ENCODE peak calls at places on chromosomes 3 and 15, in five cellular contexts. U, N, H, W and M are unnamed samples.

GRCh38 chr15:56366211-56366610 is 985 bp downstream of the TEX9 start:
- DNase-seq in N (no peak), H (no peak), W (no peak), U (no peak), M (no peak)

GRCh38 chr15:42138968-42139386 is 17.5 kb downstream of the PLA2G4F start:
- DNase-seq in N (no peak), H (peak), W (peak), U (no peak), M (no peak)

GRCh38 chr15:38554354-38554753 is 10.3 kb downstream of the RASGRP1 start:
- DNase-seq in W (no peak), N (no peak), H (no peak), U (no peak), M (no peak)

GRCh38 chr3:196998966-196999760 is 30.5 kb downstream of the MELTF start:
- DNase-seq in H (no peak), W (no peak), U (no peak), N (no peak), M (no peak)

GRCh38 chr3:175274056-175274455 is 414.9 kb downstream of the NAALADL2 start:
- DNase-seq in W (no peak), H (no peak), N (peak), U (no peak), M (no peak)

GRCh38 chr3:180332608-180333007 is 269.4 kb upstream of the TTC14 start:
- DNase-seq in H (no peak), N (peak), W (no peak), U (no peak), M (no peak)

GRCh38 chr3:83953417-83954089 is 1005.2 kb upstream of the CADM2 start:
- DNase-seq in N (no peak), H (no peak), U (no peak), W (no peak), M (no peak)

GRCh38 chr3:155497930-155498647 is 204.6 kb upstream of the STRIT1 start:
- DNase-seq in N (no peak), U (no peak), H (no peak), W (peak), M (peak)

GRCh38 chr3:184334470-184335158 is 2.8 kb upstream of the FAM131A start:
- DNase-seq in N (no peak), W (no peak), U (no peak), H (no peak), M (no peak)

GRCh38 chr3:159257954-159258353 is 456.1 kb downstream of the MFSD1 start:
- DNase-seq in U (no peak), H (no peak), N (no peak), W (no peak), M (no peak)

GRCh38 chr15:80317389-80318169 is 65.6 kb upstream of the CTXND1 start:
- DNase-seq in W (peak), U (no peak), H (no peak), N (no peak), M (no peak)

GRCh38 chr3:37224879-37225278 is 50.5 kb upstream of the LRRFIP2 start:
- DNase-seq in W (no peak), U (no peak), N (no peak), H (no peak), M (no peak)

GRCh38 chr15:70170096-70170699 is 72.5 kb upstream of the TLE3 start:
- DNase-seq in W (no peak), H (no peak), U (no peak), N (no peak), M (no peak)

GRCh38 chr3:10464068-10464434 is 41.3 kb downstream of the ATP2B2 start:
- DNase-seq in N (no peak), U (no peak), H (no peak), W (no peak), M (no peak)

GRCh38 chr3:184725176-184725575 is 13.3 kb upstream of the MAGEF1 start:
- DNase-seq in U (peak), W (no peak), N (no peak), H (no peak), M (no peak)

GRCh38 chr15:64989331-64990167 is at the start of gene SPG21:
- DNase-seq in W (peak), N (peak), H (peak), U (peak), M (peak)
- TF ChIP-seq POLR2A in W (peak), N (peak), H (peak), U (peak), M (peak)

DNA sequence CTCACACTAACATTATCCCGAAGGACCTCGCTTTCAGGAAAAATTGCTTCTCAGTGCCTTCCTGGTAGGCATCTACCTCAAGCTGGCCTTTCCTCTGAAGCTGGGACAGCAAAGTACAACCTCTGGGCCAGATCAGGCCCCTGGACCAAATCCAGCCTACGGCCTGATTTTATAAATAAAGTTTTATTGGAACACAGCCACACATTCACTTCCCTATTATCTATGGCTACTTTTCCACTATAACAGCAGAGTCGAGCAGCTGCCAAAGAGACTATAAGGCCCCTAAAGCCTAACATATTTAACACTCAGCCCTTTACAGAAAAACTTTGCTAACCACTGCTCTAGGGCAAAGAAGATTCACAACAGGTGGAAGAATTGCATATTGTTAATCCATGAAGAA is 554.3 kb downstream of the NTRK3 start:
- DNase-seq in H (no peak), W (no peak), N (no peak), U (no peak), M (no peak)
- TF ChIP-seq SIN3A in H (no peak), W (no peak), N (no peak), U (no peak), M (no peak)

GRCh38 chr3:38648024-38648658 is 1.3 kb downstream of the SCN5A start:
- DNase-seq in W (no peak), N (no peak), H (peak), U (no peak), M (no peak)

GRCh38 chr3:38647217-38647970 is 2.1 kb downstream of the SCN5A start:
- DNase-seq in N (no peak), U (no peak), W (no peak), H (no peak), M (no peak)

GRCh38 chr3:38645601-38646000 is 3.9 kb downstream of the SCN5A start:
- DNase-seq in N (no peak), U (no peak), W (no peak), H (no peak), M (no peak)

GRCh38 chr3:38646062-38646461 is 3.4 kb downstream of the SCN5A start:
- DNase-seq in H (peak), U (no peak), N (no peak), W (no peak), M (no peak)

DNA sequence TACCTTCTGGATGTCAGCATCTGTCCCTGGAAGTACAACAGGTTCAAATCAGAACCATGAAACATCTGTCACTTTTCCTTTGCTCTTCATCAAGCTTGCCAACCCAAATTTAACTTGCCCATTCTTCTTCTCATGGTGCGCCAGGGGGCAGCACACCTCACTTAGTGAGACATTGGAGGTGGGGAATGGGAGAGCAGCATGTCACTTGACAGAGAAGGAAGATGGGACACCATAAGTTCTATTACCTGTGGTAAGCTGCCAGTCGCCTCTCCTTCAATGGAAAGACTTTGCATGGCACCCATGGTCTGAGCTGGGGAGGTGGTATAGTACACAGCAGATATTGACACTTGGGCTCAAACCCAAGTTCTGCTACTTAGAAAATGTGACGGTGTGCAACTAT is 2.9 kb downstream of the SCN5A start:
- DNase-seq in N (no peak), H (peak), W (peak), U (peak), M (no peak)
- TF ChIP-seq CTCF in N (peak), H (peak), W (peak), U (peak), M (peak)

GRCh38 chr15:96331141-96331941 is 841 bp downstream of the NR2F2 start:
- DNase-seq in N (no peak), H (peak), U (peak), W (no peak), M (no peak)

GRCh38 chr15:96333194-96334016 is 2.9 kb downstream of the NR2F2 start:
- DNase-seq in H (peak), N (no peak), U (no peak), W (no peak), M (no peak)

GRCh38 chr15:96330450-96331140 is at the start of gene NR2F2:
- DNase-seq in U (peak), W (peak), N (peak), H (peak), M (peak)

GRCh38 chr15:96332854-96333193 is 2.3 kb downstream of the NR2F2 start:
- DNase-seq in H (no peak), N (no peak), W (no peak), U (no peak), M (no peak)

DNA sequence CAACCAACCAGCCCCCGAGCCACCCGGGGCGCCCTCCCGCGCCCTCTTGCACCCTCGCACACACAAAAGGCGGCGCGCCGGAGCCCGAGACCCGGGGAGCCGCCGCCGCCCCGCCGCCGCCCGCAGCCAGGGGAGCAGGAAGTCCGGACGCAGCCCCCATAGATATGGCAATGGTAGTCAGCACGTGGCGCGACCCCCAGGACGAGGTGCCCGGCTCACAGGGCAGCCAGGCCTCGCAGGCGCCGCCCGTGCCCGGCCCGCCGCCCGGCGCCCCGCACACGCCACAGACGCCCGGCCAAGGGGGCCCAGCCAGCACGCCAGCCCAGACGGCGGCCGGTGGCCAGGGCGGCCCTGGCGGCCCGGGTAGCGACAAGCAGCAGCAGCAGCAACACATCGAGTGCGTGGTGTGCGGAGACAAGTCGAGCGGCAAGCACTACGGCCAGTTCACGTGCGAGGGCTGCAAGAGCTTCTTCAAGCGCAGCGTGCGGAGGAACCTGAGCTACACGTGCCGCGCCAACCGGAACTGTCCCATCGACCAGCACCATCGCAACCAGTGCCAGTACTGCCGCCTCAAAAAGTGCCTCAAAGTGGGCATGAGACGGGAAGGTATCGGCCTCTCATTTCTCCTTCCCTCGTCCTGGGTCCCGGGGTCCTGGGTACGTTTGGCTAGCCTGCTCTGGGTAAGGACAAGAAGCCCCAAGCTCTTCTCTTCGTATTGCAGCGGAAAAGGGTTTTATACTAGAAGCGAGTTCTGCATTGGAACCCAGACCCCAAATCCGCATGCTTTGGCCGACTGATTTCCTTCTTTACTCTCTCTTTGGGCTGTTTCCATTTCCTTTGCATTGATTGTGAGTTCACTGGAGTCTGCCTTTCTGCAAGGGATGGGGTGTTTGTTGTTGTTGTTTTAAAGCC is 1.7 kb downstream of the NR2F2 start:
- DNase-seq in U (no peak), N (no peak), H (peak), W (no peak), M (no peak)
- TF ChIP-seq POLR2A in U (no peak), N (no peak), H (no peak), W (peak), M (peak)

GRCh38 chr3:97914390-97914789 is 57.8 kb downstream of the RIOX2 start:
- DNase-seq in H (no peak), U (no peak), N (no peak), W (no peak), M (peak)
- TF ChIP-seq SIN3A in H (no peak), U (no peak), N (no peak), W (no peak), M (no peak)

GRCh38 chr15:29115093-29115991 is 154.3 kb downstream of the NSMCE3 start:
- DNase-seq in H (peak), U (peak), W (no peak), N (no peak), M (no peak)
- TF ChIP-seq CTCF in H (peak), U (peak), W (peak), N (peak), M (peak)

GRCh38 chr15:67819636-67820035 is 5.7 kb upstream of the SKOR1 start:
- DNase-seq in H (no peak), N (no peak), W (no peak), U (no peak), M (no peak)

GRCh38 chr15:67820147-67820991 is 4.9 kb upstream of the SKOR1 start:
- DNase-seq in N (no peak), W (no peak), H (no peak), U (no peak), M (no peak)

GRCh38 chr15:67821784-67822451 is 3.4 kb upstream of the SKOR1 start:
- DNase-seq in W (no peak), H (no peak), N (no peak), U (no peak), M (no peak)

GRCh38 chr15:67822537-67823370 is 2.6 kb upstream of the SKOR1 start:
- DNase-seq in U (peak), H (peak), W (no peak), N (no peak), M (no peak)

DNA sequence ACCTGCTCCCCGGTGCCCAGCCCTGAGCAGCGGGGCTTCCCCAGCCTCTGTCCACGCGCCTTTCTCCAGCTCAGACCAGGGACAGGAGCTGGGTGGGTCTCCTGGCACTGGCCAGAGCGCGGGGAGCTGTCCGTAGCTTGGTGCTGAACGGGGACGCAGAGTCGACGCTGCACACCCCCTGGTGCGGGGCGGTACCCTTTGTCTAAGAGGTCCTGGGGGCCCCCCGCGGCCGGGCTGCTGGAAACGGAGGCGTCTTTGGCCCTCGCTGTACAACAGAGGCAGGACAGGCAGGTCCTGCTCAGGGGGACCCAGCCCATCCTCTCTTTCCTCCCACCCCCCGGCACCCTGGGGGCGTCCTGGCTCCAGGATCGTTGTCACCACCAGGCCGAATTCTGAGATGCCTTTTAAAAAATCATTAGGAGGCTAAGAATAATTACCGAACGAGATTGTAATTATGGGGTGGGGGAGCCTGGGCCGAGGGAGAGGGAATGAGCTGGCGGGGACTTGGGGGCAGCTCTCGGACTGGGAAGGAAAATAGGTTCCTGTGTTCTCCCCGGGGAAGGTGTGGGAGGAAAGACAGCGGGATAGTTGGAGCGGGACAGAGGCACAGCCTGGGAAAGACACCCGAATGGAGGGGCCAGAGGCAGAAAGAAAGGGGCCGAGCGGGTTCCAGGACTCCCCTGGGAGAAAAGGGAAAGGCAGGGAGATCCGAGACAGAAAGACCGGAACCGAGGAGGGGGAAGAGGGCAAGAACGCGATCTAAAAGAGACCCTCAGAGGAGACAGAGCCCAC is 4.1 kb upstream of the SKOR1 start:
- DNase-seq in H (peak), N (no peak), U (peak), W (peak), M (no peak)
- TF ChIP-seq POLR2A in H (no peak), N (no peak), U (no peak), W (no peak), M (no peak)

GRCh38 chr15:92831459-92832229 is 68.5 kb upstream of the CHD2 start:
- DNase-seq in N (peak), U (peak), H (peak), W (peak), M (peak)

GRCh38 chr15:92832992-92833438 is 67.1 kb upstream of the CHD2 start:
- DNase-seq in W (no peak), N (no peak), H (no peak), U (no peak), M (no peak)

GRCh38 chr15:92833493-92834271 is 66.4 kb upstream of the CHD2 start:
- DNase-seq in N (no peak), W (no peak), U (no peak), H (no peak), M (no peak)

DNA sequence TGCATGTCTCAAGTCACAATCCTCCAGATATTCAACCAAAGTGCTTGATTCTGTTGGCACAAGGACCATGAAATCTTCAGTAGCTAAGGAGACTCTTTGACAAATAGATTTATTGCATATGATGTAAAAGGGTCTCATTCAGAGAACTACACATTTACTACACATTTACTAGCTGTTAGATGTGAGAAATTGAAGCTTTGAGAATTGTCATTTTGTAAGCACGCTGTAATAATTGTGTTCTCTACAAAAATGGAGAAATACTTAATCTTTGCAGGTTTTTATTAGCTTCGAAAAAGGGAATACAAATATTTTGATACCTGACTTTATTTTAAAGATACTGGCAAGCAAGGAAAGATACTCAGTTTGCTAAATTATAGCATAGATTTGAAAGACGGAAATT is 70.2 kb upstream of the CHD2 start:
- DNase-seq in W (no peak), H (no peak), N (no peak), U (no peak), M (no peak)
- TF ChIP-seq SIN3A in W (no peak), H (no peak), N (no peak), U (no peak), M (no peak)